ENCODE peak calls at places on chromosomes 7 and 10, in eight cellular contexts. One of them, this sample, is unnamed.

GRCh38 chr10:71339796-71340589 is 20.9 kb downstream of the SLC29A3 start:
- DNase-seq in K562: peak; percentile 54
- DNase-seq in PC-3: peak; percentile 92
- DNase-seq in upper lobe of right lung: no peak
- DNase-seq in SK-N-SH: no peak
- DNase-seq in adrenal gland: no peak
- DNase-seq in brain microvascular endothelial cell: no peak
- DNase-seq in CD8-positive, alpha-beta T cell: no peak
- DNase-seq in this sample: no peak

GRCh38 chr7:2018786-2019692 is 213.7 kb downstream of the MAD1L1 start:
- DNase-seq in brain microvascular endothelial cell: peak; percentile 54
- DNase-seq in K562: peak; percentile 96
- DNase-seq in upper lobe of right lung: peak; percentile 71
- DNase-seq in PC-3: peak; percentile 30
- DNase-seq in CD8-positive, alpha-beta T cell: no peak
- DNase-seq in SK-N-SH: peak; percentile 43
- DNase-seq in adrenal gland: peak; percentile 84
- DNase-seq in this sample: peak; percentile 72

GRCh38 chr10:126135177-126135576 is 238.8 kb downstream of the FANK1 start:
- DNase-seq in adrenal gland: no peak
- DNase-seq in brain microvascular endothelial cell: no peak
- DNase-seq in CD8-positive, alpha-beta T cell: no peak
- DNase-seq in K562: no peak
- DNase-seq in SK-N-SH: no peak
- DNase-seq in upper lobe of right lung: no peak
- DNase-seq in PC-3: peak; percentile 7
- DNase-seq in this sample: no peak

GRCh38 chr7:22821702-22822485 is 755 bp downstream of the TOMM7 start:
- DNase-seq in CD8-positive, alpha-beta T cell: no peak
- DNase-seq in adrenal gland: peak; percentile 25
- DNase-seq in SK-N-SH: no peak
- DNase-seq in brain microvascular endothelial cell: no peak
- DNase-seq in upper lobe of right lung: no peak
- DNase-seq in PC-3: peak; percentile 12
- DNase-seq in K562: no peak
- DNase-seq in this sample: no peak

GRCh38 chr7:85890244-85890811 is 703.5 kb upstream of the SEMA3D start:
- DNase-seq in SK-N-SH: peak; percentile 48
- DNase-seq in CD8-positive, alpha-beta T cell: no peak
- DNase-seq in PC-3: peak; percentile 47
- DNase-seq in brain microvascular endothelial cell: no peak
- DNase-seq in K562: no peak
- DNase-seq in adrenal gland: no peak
- DNase-seq in upper lobe of right lung: no peak
- DNase-seq in this sample: no peak

GRCh38 chr10:114403545-114404161 is 649 bp downstream of the AFAP1L2 start:
- DNase-seq in K562: no peak
- DNase-seq in SK-N-SH: peak; percentile 59
- DNase-seq in PC-3: no peak
- DNase-seq in adrenal gland: no peak
- DNase-seq in brain microvascular endothelial cell: no peak
- DNase-seq in upper lobe of right lung: no peak
- DNase-seq in CD8-positive, alpha-beta T cell: no peak
- DNase-seq in this sample: no peak

GRCh38 chr7:24924375-24924774 is 55.6 kb downstream of the OSBPL3 start:
- DNase-seq in CD8-positive, alpha-beta T cell: no peak
- DNase-seq in K562: no peak
- DNase-seq in SK-N-SH: no peak
- DNase-seq in brain microvascular endothelial cell: no peak
- DNase-seq in PC-3: no peak
- DNase-seq in upper lobe of right lung: no peak
- DNase-seq in adrenal gland: no peak
- DNase-seq in this sample: no peak

GRCh38 chr10:47037654-47038425 is 126.6 kb downstream of the PTPN20 start:
- DNase-seq in upper lobe of right lung: no peak
- DNase-seq in CD8-positive, alpha-beta T cell: no peak
- DNase-seq in brain microvascular endothelial cell: no peak
- DNase-seq in PC-3: no peak
- DNase-seq in SK-N-SH: peak; percentile 51
- DNase-seq in K562: no peak
- DNase-seq in adrenal gland: no peak
- DNase-seq in this sample: peak; percentile 16

GRCh38 chr7:27842094-27842493 is 102.1 kb downstream of the TAX1BP1 start:
- DNase-seq in PC-3: no peak
- DNase-seq in SK-N-SH: peak; percentile 27
- DNase-seq in CD8-positive, alpha-beta T cell: no peak
- DNase-seq in upper lobe of right lung: no peak
- DNase-seq in brain microvascular endothelial cell: no peak
- DNase-seq in adrenal gland: no peak
- DNase-seq in K562: peak; percentile 43
- DNase-seq in this sample: no peak

GRCh38 chr10:132001238-132001977 is 19.7 kb upstream of the BNIP3 start:
- DNase-seq in K562: no peak
- DNase-seq in adrenal gland: peak; percentile 32
- DNase-seq in SK-N-SH: no peak
- DNase-seq in PC-3: peak; percentile 43
- DNase-seq in brain microvascular endothelial cell: no peak
- DNase-seq in CD8-positive, alpha-beta T cell: no peak
- DNase-seq in upper lobe of right lung: peak; percentile 79
- DNase-seq in this sample: peak; percentile 72

GRCh38 chr7:138527746-138528223 is 67.7 kb downstream of the TRIM24 start:
- DNase-seq in SK-N-SH: no peak
- DNase-seq in brain microvascular endothelial cell: peak; percentile 4
- DNase-seq in K562: peak; percentile 55
- DNase-seq in PC-3: no peak
- DNase-seq in upper lobe of right lung: no peak
- DNase-seq in CD8-positive, alpha-beta T cell: no peak
- DNase-seq in adrenal gland: peak; percentile 74
- DNase-seq in this sample: no peak

GRCh38 chr7:51521054-51521453 is 204.4 kb upstream of the COBL start:
- DNase-seq in adrenal gland: no peak
- DNase-seq in upper lobe of right lung: no peak
- DNase-seq in brain microvascular endothelial cell: no peak
- DNase-seq in CD8-positive, alpha-beta T cell: no peak
- DNase-seq in SK-N-SH: no peak
- DNase-seq in PC-3: no peak
- DNase-seq in K562: no peak
- DNase-seq in this sample: no peak

GRCh38 chr7:43771567-43771966 is 13.1 kb downstream of the BLVRA start:
- DNase-seq in brain microvascular endothelial cell: no peak
- DNase-seq in PC-3: no peak
- DNase-seq in SK-N-SH: no peak
- DNase-seq in upper lobe of right lung: peak; percentile 35
- DNase-seq in K562: no peak
- DNase-seq in CD8-positive, alpha-beta T cell: no peak
- DNase-seq in adrenal gland: no peak
- DNase-seq in this sample: no peak

GRCh38 chr10:6713120-6713519 is 133.0 kb upstream of the PRKCQ start:
- DNase-seq in CD8-positive, alpha-beta T cell: no peak
- DNase-seq in SK-N-SH: no peak
- DNase-seq in PC-3: no peak
- DNase-seq in K562: no peak
- DNase-seq in upper lobe of right lung: no peak
- DNase-seq in adrenal gland: no peak
- DNase-seq in brain microvascular endothelial cell: no peak
- DNase-seq in this sample: no peak

GRCh38 chr7:12638851-12639467 is 48.5 kb upstream of the ARL4A start:
- DNase-seq in CD8-positive, alpha-beta T cell: no peak
- DNase-seq in K562: peak; percentile 22
- DNase-seq in brain microvascular endothelial cell: no peak
- DNase-seq in upper lobe of right lung: no peak
- DNase-seq in PC-3: peak; percentile 86
- DNase-seq in SK-N-SH: peak; percentile 39
- DNase-seq in adrenal gland: no peak
- DNase-seq in this sample: no peak

GRCh38 chr10:97849491-97850402 is at the start of gene GOLGA7B:
- DNase-seq in brain microvascular endothelial cell: no peak
- DNase-seq in SK-N-SH: peak; percentile 92
- DNase-seq in adrenal gland: peak; percentile 36
- DNase-seq in CD8-positive, alpha-beta T cell: peak; percentile 53
- DNase-seq in K562: peak; percentile 86
- DNase-seq in upper lobe of right lung: peak; percentile 79
- DNase-seq in PC-3: peak; percentile 35
- DNase-seq in this sample: peak; percentile 61

GRCh38 chr10:83603708-83604107 is 535.6 kb upstream of the GHITM start:
- DNase-seq in K562: no peak
- DNase-seq in upper lobe of right lung: no peak
- DNase-seq in adrenal gland: no peak
- DNase-seq in brain microvascular endothelial cell: peak; percentile 2
- DNase-seq in CD8-positive, alpha-beta T cell: no peak
- DNase-seq in PC-3: no peak
- DNase-seq in SK-N-SH: no peak
- DNase-seq in this sample: no peak

GRCh38 chr7:155263522-155264197 is 34.0 kb upstream of the INSIG1 start:
- DNase-seq in SK-N-SH: peak; percentile 65
- DNase-seq in brain microvascular endothelial cell: no peak
- DNase-seq in K562: no peak
- DNase-seq in adrenal gland: no peak
- DNase-seq in CD8-positive, alpha-beta T cell: no peak
- DNase-seq in PC-3: no peak
- DNase-seq in upper lobe of right lung: no peak
- DNase-seq in this sample: no peak
- TF ChIP-seq CTCF in SK-N-SH: peak; percentile 33
- TF ChIP-seq CTCF in brain microvascular endothelial cell: peak; percentile 31
- TF ChIP-seq CTCF in K562: no peak
- TF ChIP-seq CTCF in adrenal gland: no peak
- TF ChIP-seq CTCF in CD8-positive, alpha-beta T cell: no peak
- TF ChIP-seq CTCF in PC-3: peak; percentile 16
- TF ChIP-seq CTCF in upper lobe of right lung: no peak
- TF ChIP-seq CTCF in this sample: no peak

GRCh38 chr7:5494683-5495561 is 71.3 kb upstream of the TNRC18 start:
- DNase-seq in K562: peak; percentile 85
- DNase-seq in upper lobe of right lung: peak; percentile 89
- DNase-seq in CD8-positive, alpha-beta T cell: peak; percentile 66
- DNase-seq in PC-3: peak; percentile 83
- DNase-seq in adrenal gland: peak; percentile 86
- DNase-seq in SK-N-SH: peak; percentile 95
- DNase-seq in brain microvascular endothelial cell: peak; percentile 59
- DNase-seq in this sample: peak; percentile 83
- H3K4me3 ChIP-seq in K562: no peak overlapping the region
- H3K4me3 ChIP-seq in upper lobe of right lung: peak overlapping the region; percentile 24
- H3K4me3 ChIP-seq in CD8-positive, alpha-beta T cell: peak overlapping the region; percentile 48
- H3K4me3 ChIP-seq in PC-3: peak overlapping the region; percentile 64
- H3K4me3 ChIP-seq in adrenal gland: no peak overlapping the region
- H3K4me3 ChIP-seq in SK-N-SH: no peak overlapping the region
- H3K4me3 ChIP-seq in brain microvascular endothelial cell: no peak overlapping the region
- H3K4me3 ChIP-seq in this sample: peak overlapping the region; percentile 18

DNA sequence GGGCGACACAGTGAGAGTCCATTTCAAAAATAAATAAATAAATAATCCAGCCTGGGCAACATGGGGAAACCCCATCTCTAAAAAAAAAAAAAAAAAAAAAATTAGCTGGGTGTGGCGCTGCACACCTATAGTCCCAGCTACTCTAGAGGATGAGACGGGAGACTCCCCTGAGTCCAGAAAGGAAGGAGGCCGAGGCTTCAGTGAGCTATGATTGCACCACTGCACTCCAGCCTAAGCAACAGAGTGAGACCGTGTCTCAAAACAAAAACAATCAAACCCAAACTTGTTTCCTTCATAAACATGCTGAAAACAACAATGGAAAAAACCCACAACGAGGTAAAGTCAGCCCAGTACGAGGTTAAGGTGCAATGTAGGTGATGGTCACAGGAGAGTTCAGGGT is 1.2 kb downstream of the COX19 start:
- DNase-seq in SK-N-SH: no peak
- DNase-seq in PC-3: no peak
- DNase-seq in K562: no peak
- DNase-seq in adrenal gland: no peak
- DNase-seq in upper lobe of right lung: no peak
- DNase-seq in CD8-positive, alpha-beta T cell: no peak
- DNase-seq in brain microvascular endothelial cell: no peak
- DNase-seq in this sample: no peak
- H3K27ac ChIP-seq in SK-N-SH: peak overlapping the region; percentile 91
- H3K27ac ChIP-seq in PC-3: no peak overlapping the region
- H3K27ac ChIP-seq in K562: no peak overlapping the region
- H3K27ac ChIP-seq in adrenal gland: peak overlapping the region; percentile 99
- H3K27ac ChIP-seq in upper lobe of right lung: peak overlapping the region; percentile 99
- H3K27ac ChIP-seq in CD8-positive, alpha-beta T cell: peak overlapping the region; percentile 99
- H3K27ac ChIP-seq in brain microvascular endothelial cell: peak overlapping the region; percentile 98
- H3K27ac ChIP-seq in this sample: peak overlapping the region; percentile 98

GRCh38 chr7:152136623-152137022 is 111.1 kb downstream of the GALNT11 start:
- DNase-seq in SK-N-SH: no peak
- DNase-seq in PC-3: no peak
- DNase-seq in adrenal gland: no peak
- DNase-seq in CD8-positive, alpha-beta T cell: no peak
- DNase-seq in brain microvascular endothelial cell: peak; percentile 74
- DNase-seq in K562: no peak
- DNase-seq in upper lobe of right lung: no peak
- DNase-seq in this sample: no peak
- TF ChIP-seq CTCF in SK-N-SH: no peak
- TF ChIP-seq CTCF in PC-3: no peak
- TF ChIP-seq CTCF in adrenal gland: no peak
- TF ChIP-seq CTCF in CD8-positive, alpha-beta T cell: no peak
- TF ChIP-seq CTCF in brain microvascular endothelial cell: no peak
- TF ChIP-seq CTCF in K562: no peak
- TF ChIP-seq CTCF in upper lobe of right lung: no peak
- TF ChIP-seq CTCF in this sample: no peak

DNA sequence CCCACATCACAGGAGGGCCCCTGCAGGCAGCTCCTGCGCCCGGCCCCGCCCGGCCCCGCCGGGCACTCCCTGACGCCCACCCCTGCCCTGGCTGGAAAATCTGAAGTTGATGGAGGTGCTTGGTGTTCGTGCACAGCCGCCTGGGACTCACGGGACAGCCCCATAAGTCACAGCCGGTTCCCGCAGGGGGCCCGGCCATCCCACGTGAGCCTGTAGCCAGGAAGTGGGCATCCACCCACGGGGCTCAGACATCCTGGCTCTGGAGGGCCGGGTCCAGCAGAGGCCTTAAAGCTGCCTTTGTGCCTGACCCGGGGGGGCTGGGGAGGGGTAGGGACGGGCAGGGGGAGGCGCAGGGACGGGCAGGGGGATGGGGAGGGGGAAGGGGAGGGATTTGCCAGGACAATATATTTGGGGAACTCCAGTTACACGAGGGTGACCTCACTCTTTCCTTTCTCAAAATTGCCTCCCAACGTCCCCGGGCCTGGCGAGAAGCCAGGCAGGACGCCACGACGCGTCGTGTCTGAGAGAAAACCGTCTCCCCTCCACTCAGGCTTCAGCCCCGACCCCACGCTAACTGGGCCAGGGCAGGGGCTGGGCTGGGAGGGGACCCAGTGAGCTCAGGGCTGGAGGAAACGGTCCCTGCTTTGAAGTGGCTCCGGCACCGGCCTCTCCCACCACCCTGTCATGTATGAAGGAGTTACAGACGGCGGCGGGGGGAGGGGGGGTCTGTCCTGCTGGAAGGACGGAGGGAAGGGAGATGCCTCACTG is 82.1 kb upstream of the PDGFA start:
- DNase-seq in upper lobe of right lung: peak; percentile 85
- DNase-seq in SK-N-SH: no peak
- DNase-seq in PC-3: no peak
- DNase-seq in CD8-positive, alpha-beta T cell: peak; percentile 64
- DNase-seq in adrenal gland: peak; percentile 40
- DNase-seq in brain microvascular endothelial cell: no peak
- DNase-seq in K562: no peak
- DNase-seq in this sample: peak; percentile 75
- H3K4me3 ChIP-seq in upper lobe of right lung: peak overlapping the region; percentile 8
- H3K4me3 ChIP-seq in SK-N-SH: no peak overlapping the region
- H3K4me3 ChIP-seq in PC-3: no peak overlapping the region
- H3K4me3 ChIP-seq in CD8-positive, alpha-beta T cell: peak overlapping the region; percentile 20
- H3K4me3 ChIP-seq in adrenal gland: no peak overlapping the region
- H3K4me3 ChIP-seq in brain microvascular endothelial cell: no peak overlapping the region
- H3K4me3 ChIP-seq in K562: peak overlapping the region; percentile 16
- H3K4me3 ChIP-seq in this sample: peak overlapping the region; percentile 25